ENCODE peak calls at places on chromosomes 7 and 10, in seven cellular contexts. L, M, T, N, Q, E and J are unnamed samples.

GRCh38 chr7:22267989-22268615 is 88.9 kb downstream of the RAPGEF5 start:
- DNase-seq in Q (no peak), E (no peak), L (no peak), M (no peak), N (no peak), T (no peak), J (no peak)

GRCh38 chr7:4682621-4683042 is 537 bp downstream of the FOXK1 start:
- DNase-seq in Q (no peak), L (peak), T (peak), N (peak), M (peak), E (no peak), J (no peak)

GRCh38 chr7:74240482-74240881 is 13.7 kb downstream of the RFC2 start:
- DNase-seq in M (no peak), E (peak), T (no peak), Q (no peak), L (no peak), N (no peak), J (no peak)

GRCh38 chr7:46515844-46516590 is 594.9 kb upstream of the IGFBP3 start:
- DNase-seq in E (no peak), M (no peak), L (no peak), T (no peak), Q (no peak), N (no peak), J (no peak)

GRCh38 chr7:135233570-135233969 is at the start of gene STRA8:
- DNase-seq in M (no peak), E (no peak), N (no peak), T (no peak), L (no peak), Q (no peak), J (no peak)

GRCh38 chr10:112383325-112383724 is 9.4 kb downstream of the ACSL5 start:
- DNase-seq in L (no peak), E (no peak), N (no peak), M (no peak), T (no peak), Q (no peak), J (no peak)

GRCh38 chr10:5188358-5188757 is 3.4 kb upstream of the AKR1C8 start:
- DNase-seq in N (no peak), Q (no peak), T (no peak), E (no peak), L (no peak), M (no peak), J (no peak)

GRCh38 chr10:72083234-72084093 is 4.9 kb downstream of the SPOCK2 start:
- DNase-seq in L (no peak), M (no peak), T (no peak), E (no peak), Q (no peak), N (no peak), J (no peak)

GRCh38 chr7:149621776-149622175 is 124.2 kb upstream of the ZNF746 start:
- DNase-seq in T (no peak), L (no peak), M (no peak), E (no peak), Q (no peak), N (no peak), J (no peak)

GRCh38 chr7:13826752-13827151 is 162.7 kb downstream of the ETV1 start:
- DNase-seq in T (no peak), L (no peak), N (no peak), Q (no peak), M (no peak), E (no peak), J (no peak)

GRCh38 chr7:46007990-46008643 is 87.0 kb upstream of the IGFBP3 start:
- DNase-seq in L (no peak), M (no peak), T (no peak), Q (no peak), N (no peak), E (no peak), J (no peak)

GRCh38 chr10:79111427-79111826 is 42.7 kb downstream of the ZMIZ1 start:
- DNase-seq in Q (no peak), T (no peak), N (no peak), L (no peak), E (peak), M (no peak), J (no peak)

GRCh38 chr7:39280337-39280736 is 285.9 kb upstream of the YAE1 start:
- DNase-seq in M (no peak), Q (no peak), E (no peak), L (no peak), T (no peak), N (no peak), J (no peak)

GRCh38 chr10:129467346-129468119 is 492 bp downstream of the MGMT start:
- DNase-seq in M (no peak), E (no peak), T (no peak), Q (no peak), L (no peak), N (no peak), J (no peak)

GRCh38 chr7:39507866-39508551 is 58.2 kb upstream of the YAE1 start:
- DNase-seq in T (no peak), M (no peak), E (no peak), N (no peak), Q (no peak), L (no peak), J (no peak)

GRCh38 chr10:33187427-33187999 is 147.0 kb downstream of the NRP1 start:
- DNase-seq in N (no peak), L (no peak), M (no peak), Q (no peak), E (no peak), T (no peak), J (no peak)

GRCh38 chr7:158361326-158361946 is 226.2 kb downstream of the PTPRN2 start:
- DNase-seq in E (no peak), N (no peak), L (no peak), T (no peak), M (no peak), Q (no peak), J (no peak)

GRCh38 chr10:110420401-110421193 is 77.1 kb upstream of the DUSP5 start:
- DNase-seq in T (no peak), E (peak), L (no peak), M (no peak), Q (no peak), N (no peak), J (no peak)

GRCh38 chr10:123496996-123497660 is 169.0 kb upstream of the GPR26 start:
- DNase-seq in E (no peak), Q (no peak), N (no peak), M (no peak), T (no peak), L (no peak), J (no peak)

GRCh38 chr7:73436031-73436929 is 2.7 kb downstream of the FZD9 start:
- DNase-seq in L (no peak), T (no peak), E (no peak), Q (no peak), M (no peak), N (no peak), J (no peak)

GRCh38 chr10:124888262-124888661 is 53.7 kb upstream of the ZRANB1 start:
- DNase-seq in Q (no peak), T (no peak), M (no peak), N (no peak), L (no peak), E (no peak), J (no peak)

GRCh38 chr7:80611779-80612178 is 26.7 kb upstream of the CD36 start:
- DNase-seq in Q (no peak), N (peak), E (no peak), L (no peak), T (no peak), M (peak), J (no peak)

GRCh38 chr7:19713676-19714075 is 4.8 kb upstream of the POLR1F start:
- DNase-seq in Q (peak), L (peak), T (no peak), E (peak), N (no peak), M (no peak), J (peak)

GRCh38 chr7:24472093-24472492 is 101.2 kb upstream of the PALS2 start:
- DNase-seq in L (no peak), E (peak), T (no peak), M (no peak), Q (no peak), N (no peak), J (no peak)

GRCh38 chr10:114517681-114518250 is 113.5 kb upstream of the AFAP1L2 start:
- DNase-seq in Q (no peak), E (no peak), N (no peak), L (no peak), T (no peak), M (no peak), J (no peak)

GRCh38 chr10:114511875-114512274 is 107.6 kb upstream of the AFAP1L2 start:
- DNase-seq in M (no peak), Q (no peak), L (no peak), T (no peak), E (no peak), N (no peak), J (no peak)

GRCh38 chr10:114508376-114508775 is 104.1 kb upstream of the AFAP1L2 start:
- DNase-seq in E (no peak), M (no peak), T (no peak), N (no peak), Q (no peak), L (no peak), J (no peak)

GRCh38 chr10:114515515-114515914 is 111.2 kb upstream of the AFAP1L2 start:
- DNase-seq in E (no peak), N (no peak), Q (no peak), T (no peak), M (no peak), L (no peak), J (no peak)

GRCh38 chr10:114513397-114513796 is 109.1 kb upstream of the AFAP1L2 start:
- DNase-seq in L (no peak), N (no peak), M (no peak), T (no peak), E (no peak), Q (no peak), J (no peak)
- TF ChIP-seq CTCF in L (no peak), N (no peak), M (no peak), T (no peak), E (no peak), Q (no peak), J (no peak)

GRCh38 chr10:23157691-23158369 is 34.3 kb upstream of the PTF1A start:
- DNase-seq in E (peak), M (no peak), L (no peak), Q (no peak), N (no peak), T (no peak), J (no peak)
- TF ChIP-seq CTCF in E (no peak), M (no peak), L (no peak), Q (no peak), N (no peak), T (no peak), J (no peak)

GRCh38 chr10:69862882-69863530 is 61.3 kb downstream of the COL13A1 start:
- DNase-seq in M (no peak), E (no peak), T (no peak), L (no peak), Q (no peak), N (no peak), J (no peak)

GRCh38 chr10:69860290-69860689 is 58.6 kb downstream of the COL13A1 start:
- DNase-seq in M (no peak), L (no peak), N (no peak), Q (no peak), T (no peak), E (no peak), J (no peak)

GRCh38 chr10:69863580-69863979 is 61.9 kb downstream of the COL13A1 start:
- DNase-seq in Q (no peak), N (no peak), L (no peak), E (peak), M (no peak), T (no peak), J (no peak)

GRCh38 chr10:69864321-69864720 is 62.6 kb downstream of the COL13A1 start:
- DNase-seq in L (no peak), M (no peak), E (peak), Q (peak), T (no peak), N (no peak), J (no peak)

GRCh38 chr10:69861251-69862240 is 59.8 kb downstream of the COL13A1 start:
- DNase-seq in M (no peak), N (no peak), Q (peak), T (no peak), L (no peak), E (peak), J (no peak)
- TF ChIP-seq CTCF in M (no peak), N (peak), Q (no peak), T (no peak), L (no peak), E (peak), J (peak)

GRCh38 chr7:44134943-44135628 is 6.0 kb downstream of the MYL7 start:
- DNase-seq in M (no peak), N (peak), T (no peak), Q (no peak), L (no peak), E (no peak), J (no peak)

GRCh38 chr7:44132039-44132438 is 8.7 kb upstream of the POLD2 start:
- DNase-seq in N (peak), M (peak), L (no peak), Q (no peak), T (no peak), E (no peak), J (no peak)

GRCh38 chr7:44128721-44129582 is 5.6 kb upstream of the POLD2 start:
- DNase-seq in Q (no peak), L (no peak), T (no peak), M (no peak), N (no peak), E (no peak), J (no peak)

GRCh38 chr7:44133295-44133694 is 7.8 kb downstream of the MYL7 start:
- DNase-seq in M (no peak), L (no peak), Q (no peak), T (no peak), E (no peak), N (no peak), J (no peak)

DNA sequence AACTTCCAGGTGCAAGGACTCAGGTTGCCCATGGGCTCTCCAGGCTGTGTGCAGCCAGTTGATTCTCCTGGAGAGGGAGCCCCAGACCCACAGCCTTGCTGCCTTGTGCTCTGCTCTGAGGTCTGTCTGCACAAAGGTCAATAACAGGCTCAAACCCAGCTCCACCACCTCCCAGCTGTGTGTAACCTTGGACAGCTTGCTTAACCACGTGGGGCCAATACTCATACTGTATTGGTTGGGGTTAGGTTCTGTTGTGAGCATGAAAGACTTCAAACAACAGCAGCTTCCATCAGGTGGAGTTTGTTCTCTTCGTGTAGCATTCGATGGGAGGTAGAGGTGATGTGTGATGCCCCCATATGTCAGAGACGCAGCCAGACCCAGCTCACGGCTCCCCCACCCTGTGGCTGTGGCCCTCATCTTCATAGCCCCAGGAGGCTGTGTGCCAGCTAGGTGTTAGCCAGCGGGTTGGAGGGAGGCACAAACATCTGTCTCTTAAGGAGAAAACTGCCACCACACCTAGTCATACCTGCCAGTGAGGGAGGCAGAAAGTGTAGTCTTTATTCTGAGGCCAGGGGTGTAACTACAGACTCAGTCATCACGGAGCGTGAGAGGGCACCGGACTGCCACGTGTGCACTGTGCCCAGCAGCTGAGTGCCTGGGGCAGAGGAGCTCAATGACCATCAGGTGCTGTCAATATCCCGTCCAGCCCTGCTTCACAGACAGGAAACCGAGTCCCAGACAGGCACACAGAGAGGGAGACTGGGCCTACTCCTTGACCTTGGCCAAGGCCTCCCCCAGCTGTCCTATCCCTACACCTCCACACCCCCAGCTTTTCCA is 8.0 kb upstream of the POLD2 start:
- DNase-seq in N (no peak), E (no peak), M (peak), Q (no peak), T (no peak), L (no peak), J (peak)
- TF ChIP-seq CTCF in N (no peak), E (peak), M (peak), Q (peak), T (no peak), L (no peak), J (peak)

DNA sequence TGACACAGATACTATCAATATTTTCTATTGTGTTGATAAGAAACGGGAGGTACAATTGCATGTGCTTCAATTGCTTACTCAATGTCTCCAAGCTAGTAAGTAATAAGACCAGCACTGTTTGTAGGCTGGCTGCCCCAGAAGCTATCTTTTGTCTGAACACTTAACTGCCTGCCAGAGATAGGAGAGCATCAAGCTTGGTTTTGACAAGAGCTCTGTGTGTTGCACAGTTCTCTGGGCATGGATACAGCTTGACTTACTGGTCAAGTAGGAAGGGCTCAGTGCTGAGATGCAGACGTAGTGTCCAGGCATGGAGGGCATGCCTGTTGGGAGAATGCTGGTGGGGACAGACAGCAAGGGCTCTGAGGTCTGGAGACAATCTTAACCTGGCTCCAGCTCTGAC is 26.3 kb upstream of the CAPZA2 start:
- DNase-seq in M (no peak), E (no peak), Q (no peak), T (no peak), N (no peak), L (no peak), J (no peak)
- TF ChIP-seq CTCF in M (no peak), E (no peak), Q (no peak), T (no peak), N (no peak), L (no peak), J (no peak)

DNA sequence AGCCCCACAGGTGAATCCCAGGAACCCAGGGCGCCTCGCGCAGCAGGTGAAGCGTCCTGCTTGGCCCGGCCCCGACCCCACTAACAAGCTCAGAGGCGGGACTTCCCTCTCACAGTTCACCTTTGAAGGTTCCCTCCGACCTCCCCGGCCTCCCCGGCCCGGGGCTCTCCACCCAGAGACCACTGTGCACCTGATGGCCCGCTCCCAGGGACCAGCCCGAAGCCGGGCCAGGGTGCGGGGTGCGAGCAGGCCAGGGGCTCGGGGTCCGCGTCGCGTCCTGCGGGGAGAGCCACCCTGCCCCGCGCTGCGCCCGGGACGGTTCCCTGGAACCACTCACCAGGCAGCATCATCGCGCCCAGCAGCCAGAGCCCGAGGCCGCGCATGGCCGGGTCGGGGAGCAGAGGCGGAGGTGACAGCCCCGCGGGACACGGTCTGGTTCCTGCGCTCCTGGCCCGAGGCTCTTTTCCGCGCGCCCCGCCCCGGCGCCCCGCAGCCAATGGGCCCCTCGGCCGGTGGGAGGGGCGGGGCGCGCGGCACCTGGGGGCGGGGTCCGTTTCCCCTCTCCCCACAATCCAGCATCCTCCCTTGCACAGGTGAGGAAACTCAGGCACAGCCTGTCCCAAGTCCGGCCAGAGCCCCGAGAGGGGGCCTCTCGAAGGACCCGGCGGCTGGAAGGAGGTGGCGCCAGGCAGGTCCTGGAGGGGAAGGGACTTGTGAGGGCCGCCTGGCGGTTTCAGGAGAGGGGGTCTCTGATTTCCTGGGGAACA is at the start of gene ADAM8:
- DNase-seq in Q (no peak), E (peak), N (peak), L (peak), T (peak), M (no peak), J (peak)
- TF ChIP-seq CTCF in Q (no peak), E (no peak), N (no peak), L (no peak), T (no peak), M (no peak), J (no peak)

DNA sequence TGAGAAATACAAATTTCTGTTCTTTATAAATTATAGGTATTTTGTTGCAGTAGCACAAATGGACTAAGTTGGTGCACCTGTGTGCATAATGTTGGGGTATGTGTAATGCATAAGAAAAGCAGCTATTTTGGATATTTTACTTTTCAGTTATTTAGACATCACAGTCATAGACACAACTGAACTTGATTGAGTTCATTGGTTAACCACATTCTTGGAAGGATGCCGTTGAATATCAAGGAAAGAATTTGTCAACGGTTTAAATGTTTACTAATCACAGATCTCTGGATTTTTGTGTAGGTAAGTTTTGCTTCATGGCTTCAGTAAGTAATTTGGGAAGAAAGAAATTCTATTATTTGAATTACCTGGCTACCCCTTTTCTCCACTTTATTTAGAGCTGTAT is 4.1 kb downstream of the OTUD1 start:
- DNase-seq in L (no peak), Q (no peak), N (no peak), E (no peak), T (no peak), M (no peak), J (no peak)
- TF ChIP-seq CTCF in L (no peak), Q (no peak), N (no peak), E (no peak), T (no peak), M (no peak), J (no peak)

GRCh38 chr7:109844362-109844761 is 1246.6 kb upstream of the LRRN3 start:
- DNase-seq in T (no peak), E (peak), L (no peak), N (no peak), M (no peak), Q (no peak), J (no peak)
- TF ChIP-seq CTCF in T (no peak), E (peak), L (peak), N (no peak), M (peak), Q (peak), J (peak)

DNA sequence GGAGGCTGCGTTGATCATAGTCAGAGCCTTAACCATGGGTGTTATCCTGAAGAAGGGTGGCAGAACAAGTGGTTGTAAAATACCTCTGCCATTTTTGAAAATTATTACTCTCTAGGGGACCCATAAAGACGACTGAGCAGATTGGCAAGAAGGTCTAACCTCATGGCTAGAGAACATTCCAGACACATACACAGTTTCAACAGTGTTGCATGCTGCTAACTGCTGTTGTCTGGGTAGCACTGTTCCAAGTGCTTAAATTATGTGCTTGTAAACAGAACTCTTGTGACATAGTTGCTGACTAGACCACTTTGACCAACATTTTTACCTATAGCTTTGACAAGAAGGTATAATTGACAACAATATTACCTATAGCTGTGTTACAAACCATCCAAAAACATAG is 46.1 kb upstream of the FOXP2 start:
- DNase-seq in L (no peak), N (no peak), Q (no peak), T (no peak), E (no peak), M (no peak), J (no peak)
- TF ChIP-seq CTCF in L (no peak), N (no peak), Q (no peak), T (no peak), E (no peak), M (no peak), J (no peak)